ENCODE peak calls at places on chromosomes 3 and 15, in six cellular contexts. R is Right ventricle myocardium superior; K is DMS153; G is GM12865; Y is GM03348; I is effector memory CD4-positive, alpha-beta T cell. D is an unnamed sample.

GRCh38 chr3:59339818-59340217 is 290.0 kb upstream of the CFAP20DC start:
- DNase-seq in R (no peak), Y (no peak), I (no peak), G (peak), K (no peak), D (no peak)

GRCh38 chr3:160928183-160928718 is 172.2 kb downstream of the PPM1L start:
- DNase-seq in I (no peak), R (no peak), Y (no peak), K (no peak), G (peak), D (no peak)

GRCh38 chr15:67085237-67085817 is 19.9 kb downstream of the SMAD3 start:
- DNase-seq in R (no peak), Y (no peak), K (no peak), G (peak), I (no peak), D (no peak)

GRCh38 chr3:149437286-149437685 is 37.2 kb upstream of the TM4SF4 start:
- DNase-seq in R (no peak), Y (no peak), I (no peak), G (no peak), K (no peak), D (no peak)

GRCh38 chr15:42131826-42132806 is 24.3 kb downstream of the PLA2G4F start:
- DNase-seq in R (no peak), K (peak), I (no peak), Y (no peak), G (no peak), D (no peak)

GRCh38 chr3:126137490-126138130 is 42.8 kb downstream of the ALDH1L1 start:
- DNase-seq in K (no peak), G (no peak), R (no peak), I (no peak), Y (no peak), D (peak)

GRCh38 chr3:9316881-9317341 is 45.9 kb upstream of the THUMPD3 start:
- DNase-seq in G (no peak), R (peak), Y (peak), K (no peak), I (no peak), D (peak)

GRCh38 chr3:180626844-180627243 is 24.9 kb downstream of the TTC14 start:
- DNase-seq in R (no peak), K (no peak), Y (no peak), I (no peak), G (peak), D (no peak)

GRCh38 chr15:88917764-88918163 is 4.6 kb upstream of the MFGE8 start:
- DNase-seq in I (no peak), R (no peak), G (no peak), Y (no peak), K (no peak), D (no peak)

GRCh38 chr15:84608707-84609284 is 8.0 kb downstream of the ZSCAN2 start:
- DNase-seq in K (no peak), G (no peak), R (no peak), Y (no peak), I (no peak), D (no peak)

GRCh38 chr3:125179528-125180240 is 32.9 kb downstream of the SLC12A8 start:
- DNase-seq in I (no peak), R (no peak), Y (no peak), K (no peak), G (no peak), D (no peak)

GRCh38 chr3:119609301-119609700 is 11.6 kb downstream of the PLA1A start:
- DNase-seq in R (no peak), K (no peak), Y (no peak), I (no peak), G (no peak), D (no peak)

D was measured in endothelial cell.